ENCODE peak calls at places on chromosomes 2 and 18, in eight cellular contexts. L is hypothalamus, W is non-pigmented ciliary epithelial cell, B is brain microvascular endothelial cell, M is RPMI8226, U is Kasumi-1, P is ureter, Z is AG08395. J is an unnamed sample.

GRCh38 chr18:49655266-49656097 is 93.6 kb downstream of the LIPG start:
- DNase-seq in L (no peak), W (no peak), B (no peak), M (no peak), U (no peak), P (peak; percentile 10), Z (no peak), J (no peak)

GRCh38 chr2:60840880-60841279 is 40.5 kb upstream of the REL start:
- DNase-seq in L (no peak), W (no peak), B (no peak), M (peak; percentile 93), U (no peak), P (no peak), Z (no peak), J (no peak)

GRCh38 chr2:16122556-16122955 is 182.2 kb downstream of the MYCN start:
- DNase-seq in L (no peak), W (no peak), B (no peak), M (no peak), U (no peak), P (no peak), Z (no peak), J (no peak)

GRCh38 chr2:64470921-64471320 is 17.0 kb downstream of the LGALSL start:
- DNase-seq in L (no peak), W (no peak), B (no peak), M (no peak), U (no peak), P (no peak), Z (no peak), J (no peak)

GRCh38 chr2:229714736-229715541 is 584 bp upstream of the DNER start:
- DNase-seq in L (peak; percentile 61), W (no peak), B (peak; percentile 55), M (peak; percentile 33), U (peak; percentile 31), P (peak; percentile 50), Z (peak; percentile 85), J (peak; percentile 39)

GRCh38 chr18:6521804-6522418 is 107.2 kb upstream of the L3MBTL4 start:
- DNase-seq in L (no peak), W (peak; percentile 4), B (peak; percentile 63), M (peak; percentile 68), U (peak; percentile 14), P (no peak), Z (peak; percentile 39), J (no peak)

GRCh38 chr2:43302311-43303051 is 76.1 kb upstream of the ZFP36L2 start:
- DNase-seq in L (no peak), W (no peak), B (no peak), M (no peak), U (no peak), P (no peak), Z (no peak), J (no peak)

GRCh38 chr2:26214759-26215158 is 29.7 kb downstream of the HADHA start:
- DNase-seq in L (no peak), W (no peak), B (no peak), M (no peak), U (no peak), P (no peak), Z (no peak), J (no peak)

GRCh38 chr18:36349552-36349951 is 52.0 kb downstream of the FHOD3 start:
- DNase-seq in L (no peak), W (no peak), B (no peak), M (no peak), U (no peak), P (no peak), Z (no peak), J (no peak)

GRCh38 chr18:52875711-52876110 is 535.7 kb downstream of the DCC start:
- DNase-seq in L (no peak), W (no peak), B (no peak), M (no peak), U (no peak), P (no peak), Z (no peak), J (no peak)

GRCh38 chr2:128280901-128281321 is 37.8 kb downstream of the HS6ST1 start:
- DNase-seq in L (peak; percentile 57), W (no peak), B (no peak), M (no peak), U (no peak), P (no peak), Z (no peak), J (no peak)

J was measured in frontal cortex.